ENCODE peak calls at places on chromosomes 16 and 17, in ten cellular contexts. One of them, this sample, is unnamed.

GRCh38 chr16:2856686-2857450 is 1.1 kb downstream of the PRSS22 start:
- DNase-seq in heart right ventricle: no peak
- DNase-seq in germinal center: no peak
- DNase-seq in activated B cell treated with CpG ODN at 0.5 μM for 24 hours: no peak
- DNase-seq in activated CD8-positive, alpha-beta memory T cell treated with anti-CD3 and anti-CD28 coated beads for 4 hours: no peak
- DNase-seq in RCC 7860: no peak
- DNase-seq in thoracic aorta: no peak
- DNase-seq in right cardiac atrium: no peak
- DNase-seq in NCI-H1092 treated with DMSO at 0.1 percent for 48 hours: no peak
- DNase-seq in COR-L47: no peak
- DNase-seq in this sample: no peak

GRCh38 chr17:36640836-36641235 is 39.5 kb downstream of the MRM1 start:
- DNase-seq in RCC 7860: no peak
- DNase-seq in COR-L47: no peak
- DNase-seq in right cardiac atrium: no peak
- DNase-seq in heart right ventricle: no peak
- DNase-seq in thoracic aorta: no peak
- DNase-seq in activated CD8-positive, alpha-beta memory T cell treated with anti-CD3 and anti-CD28 coated beads for 4 hours: no peak
- DNase-seq in activated B cell treated with CpG ODN at 0.5 μM for 24 hours: no peak
- DNase-seq in germinal center: no peak
- DNase-seq in NCI-H1092 treated with DMSO at 0.1 percent for 48 hours: no peak
- DNase-seq in this sample: no peak

GRCh38 chr17:43740541-43740940 is 18.1 kb downstream of the SOST start:
- DNase-seq in NCI-H1092 treated with DMSO at 0.1 percent for 48 hours: no peak
- DNase-seq in activated CD8-positive, alpha-beta memory T cell treated with anti-CD3 and anti-CD28 coated beads for 4 hours: no peak
- DNase-seq in RCC 7860: peak
- DNase-seq in germinal center: no peak
- DNase-seq in right cardiac atrium: no peak
- DNase-seq in heart right ventricle: no peak
- DNase-seq in thoracic aorta: no peak
- DNase-seq in COR-L47: no peak
- DNase-seq in activated B cell treated with CpG ODN at 0.5 μM for 24 hours: no peak
- DNase-seq in this sample: no peak

GRCh38 chr17:65956814-65957213 is 235.1 kb downstream of the CEP112 start:
- DNase-seq in thoracic aorta: no peak
- DNase-seq in activated B cell treated with CpG ODN at 0.5 μM for 24 hours: no peak
- DNase-seq in activated CD8-positive, alpha-beta memory T cell treated with anti-CD3 and anti-CD28 coated beads for 4 hours: no peak
- DNase-seq in COR-L47: no peak
- DNase-seq in heart right ventricle: no peak
- DNase-seq in RCC 7860: no peak
- DNase-seq in right cardiac atrium: no peak
- DNase-seq in NCI-H1092 treated with DMSO at 0.1 percent for 48 hours: no peak
- DNase-seq in germinal center: no peak
- DNase-seq in this sample: no peak

GRCh38 chr17:8492121-8492520 is 56.4 kb downstream of the NDEL1 start:
- DNase-seq in germinal center: no peak
- DNase-seq in RCC 7860: no peak
- DNase-seq in right cardiac atrium: no peak
- DNase-seq in NCI-H1092 treated with DMSO at 0.1 percent for 48 hours: no peak
- DNase-seq in activated B cell treated with CpG ODN at 0.5 μM for 24 hours: no peak
- DNase-seq in heart right ventricle: no peak
- DNase-seq in thoracic aorta: no peak
- DNase-seq in COR-L47: no peak
- DNase-seq in activated CD8-positive, alpha-beta memory T cell treated with anti-CD3 and anti-CD28 coated beads for 4 hours: no peak
- DNase-seq in this sample: no peak

GRCh38 chr16:83015871-83016270 is 389.1 kb downstream of the CDH13 start:
- DNase-seq in right cardiac atrium: no peak
- DNase-seq in RCC 7860: no peak
- DNase-seq in COR-L47: no peak
- DNase-seq in activated B cell treated with CpG ODN at 0.5 μM for 24 hours: no peak
- DNase-seq in heart right ventricle: no peak
- DNase-seq in activated CD8-positive, alpha-beta memory T cell treated with anti-CD3 and anti-CD28 coated beads for 4 hours: no peak
- DNase-seq in thoracic aorta: no peak
- DNase-seq in NCI-H1092 treated with DMSO at 0.1 percent for 48 hours: peak
- DNase-seq in germinal center: no peak
- DNase-seq in this sample: no peak

GRCh38 chr17:50259484-50260324 is 14.6 kb upstream of the TMEM92 start:
- DNase-seq in RCC 7860: no peak
- DNase-seq in NCI-H1092 treated with DMSO at 0.1 percent for 48 hours: no peak
- DNase-seq in COR-L47: no peak
- DNase-seq in heart right ventricle: no peak
- DNase-seq in germinal center: no peak
- DNase-seq in activated CD8-positive, alpha-beta memory T cell treated with anti-CD3 and anti-CD28 coated beads for 4 hours: no peak
- DNase-seq in thoracic aorta: no peak
- DNase-seq in activated B cell treated with CpG ODN at 0.5 μM for 24 hours: no peak
- DNase-seq in right cardiac atrium: no peak
- DNase-seq in this sample: no peak

GRCh38 chr16:28042856-28043255 is 20.7 kb downstream of the GSG1L start:
- DNase-seq in right cardiac atrium: no peak
- DNase-seq in activated CD8-positive, alpha-beta memory T cell treated with anti-CD3 and anti-CD28 coated beads for 4 hours: no peak
- DNase-seq in COR-L47: no peak
- DNase-seq in germinal center: no peak
- DNase-seq in NCI-H1092 treated with DMSO at 0.1 percent for 48 hours: no peak
- DNase-seq in RCC 7860: no peak
- DNase-seq in heart right ventricle: no peak
- DNase-seq in activated B cell treated with CpG ODN at 0.5 μM for 24 hours: no peak
- DNase-seq in thoracic aorta: no peak
- DNase-seq in this sample: no peak

GRCh38 chr17:5702951-5703510 is 118.7 kb upstream of the NLRP1 start:
- DNase-seq in COR-L47: no peak
- DNase-seq in thoracic aorta: no peak
- DNase-seq in NCI-H1092 treated with DMSO at 0.1 percent for 48 hours: no peak
- DNase-seq in germinal center: no peak
- DNase-seq in RCC 7860: no peak
- DNase-seq in right cardiac atrium: no peak
- DNase-seq in activated CD8-positive, alpha-beta memory T cell treated with anti-CD3 and anti-CD28 coated beads for 4 hours: no peak
- DNase-seq in activated B cell treated with CpG ODN at 0.5 μM for 24 hours: no peak
- DNase-seq in heart right ventricle: no peak
- DNase-seq in this sample: no peak

GRCh38 chr16:27514806-27515205 is 34.9 kb downstream of the GTF3C1 start:
- DNase-seq in right cardiac atrium: peak
- DNase-seq in thoracic aorta: no peak
- DNase-seq in RCC 7860: no peak
- DNase-seq in heart right ventricle: no peak
- DNase-seq in COR-L47: no peak
- DNase-seq in activated CD8-positive, alpha-beta memory T cell treated with anti-CD3 and anti-CD28 coated beads for 4 hours: no peak
- DNase-seq in NCI-H1092 treated with DMSO at 0.1 percent for 48 hours: no peak
- DNase-seq in activated B cell treated with CpG ODN at 0.5 μM for 24 hours: no peak
- DNase-seq in germinal center: no peak
- DNase-seq in this sample: no peak

GRCh38 chr17:3536736-3537135 is 20.9 kb downstream of the TRPV3 start:
- DNase-seq in heart right ventricle: no peak
- DNase-seq in NCI-H1092 treated with DMSO at 0.1 percent for 48 hours: no peak
- DNase-seq in germinal center: no peak
- DNase-seq in RCC 7860: no peak
- DNase-seq in activated B cell treated with CpG ODN at 0.5 μM for 24 hours: no peak
- DNase-seq in right cardiac atrium: no peak
- DNase-seq in thoracic aorta: no peak
- DNase-seq in COR-L47: no peak
- DNase-seq in activated CD8-positive, alpha-beta memory T cell treated with anti-CD3 and anti-CD28 coated beads for 4 hours: no peak
- DNase-seq in this sample: no peak

GRCh38 chr16:50744911-50745310 is 3.0 kb downstream of the CYLD start:
- DNase-seq in COR-L47: no peak
- DNase-seq in germinal center: no peak
- DNase-seq in thoracic aorta: no peak
- DNase-seq in NCI-H1092 treated with DMSO at 0.1 percent for 48 hours: no peak
- DNase-seq in right cardiac atrium: no peak
- DNase-seq in RCC 7860: peak
- DNase-seq in activated CD8-positive, alpha-beta memory T cell treated with anti-CD3 and anti-CD28 coated beads for 4 hours: no peak
- DNase-seq in activated B cell treated with CpG ODN at 0.5 μM for 24 hours: no peak
- DNase-seq in heart right ventricle: no peak
- DNase-seq in this sample: no peak

GRCh38 chr17:67759355-67760171 is 41.8 kb downstream of the NOL11 start:
- DNase-seq in heart right ventricle: peak
- DNase-seq in COR-L47: no peak
- DNase-seq in thoracic aorta: no peak
- DNase-seq in RCC 7860: no peak
- DNase-seq in NCI-H1092 treated with DMSO at 0.1 percent for 48 hours: no peak
- DNase-seq in activated B cell treated with CpG ODN at 0.5 μM for 24 hours: no peak
- DNase-seq in activated CD8-positive, alpha-beta memory T cell treated with anti-CD3 and anti-CD28 coated beads for 4 hours: no peak
- DNase-seq in right cardiac atrium: peak
- DNase-seq in germinal center: peak
- DNase-seq in this sample: no peak

GRCh38 chr16:10971560-10971961 is 27.2 kb downstream of the CLEC16A start:
- DNase-seq in COR-L47: peak
- DNase-seq in activated B cell treated with CpG ODN at 0.5 μM for 24 hours: no peak
- DNase-seq in thoracic aorta: no peak
- DNase-seq in RCC 7860: peak
- DNase-seq in germinal center: peak
- DNase-seq in activated CD8-positive, alpha-beta memory T cell treated with anti-CD3 and anti-CD28 coated beads for 4 hours: no peak
- DNase-seq in right cardiac atrium: peak
- DNase-seq in NCI-H1092 treated with DMSO at 0.1 percent for 48 hours: peak
- DNase-seq in heart right ventricle: peak
- DNase-seq in this sample: no peak

GRCh38 chr16:8571061-8571596 is 19.2 kb downstream of the TMEM114 start:
- DNase-seq in thoracic aorta: no peak
- DNase-seq in heart right ventricle: no peak
- DNase-seq in RCC 7860: no peak
- DNase-seq in activated B cell treated with CpG ODN at 0.5 μM for 24 hours: no peak
- DNase-seq in right cardiac atrium: no peak
- DNase-seq in activated CD8-positive, alpha-beta memory T cell treated with anti-CD3 and anti-CD28 coated beads for 4 hours: no peak
- DNase-seq in COR-L47: no peak
- DNase-seq in NCI-H1092 treated with DMSO at 0.1 percent for 48 hours: no peak
- DNase-seq in germinal center: no peak
- DNase-seq in this sample: no peak

GRCh38 chr16:74774223-74775139 is at the start of gene FA2H:
- DNase-seq in NCI-H1092 treated with DMSO at 0.1 percent for 48 hours: peak
- DNase-seq in right cardiac atrium: peak
- DNase-seq in activated CD8-positive, alpha-beta memory T cell treated with anti-CD3 and anti-CD28 coated beads for 4 hours: peak
- DNase-seq in germinal center: peak
- DNase-seq in heart right ventricle: peak
- DNase-seq in RCC 7860: peak
- DNase-seq in activated B cell treated with CpG ODN at 0.5 μM for 24 hours: peak
- DNase-seq in thoracic aorta: no peak
- DNase-seq in COR-L47: peak
- DNase-seq in this sample: peak

GRCh38 chr16:70766176-70766575 is 34.8 kb downstream of the VAC14 start:
- DNase-seq in thoracic aorta: no peak
- DNase-seq in activated CD8-positive, alpha-beta memory T cell treated with anti-CD3 and anti-CD28 coated beads for 4 hours: no peak
- DNase-seq in activated B cell treated with CpG ODN at 0.5 μM for 24 hours: no peak
- DNase-seq in heart right ventricle: no peak
- DNase-seq in NCI-H1092 treated with DMSO at 0.1 percent for 48 hours: no peak
- DNase-seq in COR-L47: no peak
- DNase-seq in right cardiac atrium: no peak
- DNase-seq in germinal center: no peak
- DNase-seq in RCC 7860: no peak
- DNase-seq in this sample: no peak

GRCh38 chr17:63277629-63278028 is 168.5 kb downstream of the CYB561 start:
- DNase-seq in activated CD8-positive, alpha-beta memory T cell treated with anti-CD3 and anti-CD28 coated beads for 4 hours: no peak
- DNase-seq in germinal center: no peak
- DNase-seq in RCC 7860: no peak
- DNase-seq in right cardiac atrium: no peak
- DNase-seq in COR-L47: no peak
- DNase-seq in heart right ventricle: no peak
- DNase-seq in activated B cell treated with CpG ODN at 0.5 μM for 24 hours: no peak
- DNase-seq in NCI-H1092 treated with DMSO at 0.1 percent for 48 hours: no peak
- DNase-seq in thoracic aorta: no peak
- DNase-seq in this sample: no peak

GRCh38 chr16:4920826-4921225 is 16.1 kb downstream of the PPL start:
- DNase-seq in heart right ventricle: no peak
- DNase-seq in thoracic aorta: no peak
- DNase-seq in activated B cell treated with CpG ODN at 0.5 μM for 24 hours: no peak
- DNase-seq in NCI-H1092 treated with DMSO at 0.1 percent for 48 hours: no peak
- DNase-seq in right cardiac atrium: no peak
- DNase-seq in RCC 7860: no peak
- DNase-seq in COR-L47: no peak
- DNase-seq in germinal center: no peak
- DNase-seq in activated CD8-positive, alpha-beta memory T cell treated with anti-CD3 and anti-CD28 coated beads for 4 hours: no peak
- DNase-seq in this sample: no peak

This sample was measured in stimulated activated naive B cell treated with anti-CD40 and anti-IgM and Interleukin-4, amounts not matched to agents 10 μg/mL and 1 μg/mL and 100 μg/mL, for 72 hours.